ENCODE peak calls at places on chromosome 22, in six cellular contexts. K is spleen, L is GM12892, M is breast epithelium, C is HCT116, E is sigmoid colon. J is an unnamed sample.

GRCh38 chr22:28435271-28435825 is 244.3 kb downstream of the TTC28 start:
- DNase-seq in C (no peak), E (no peak), K (no peak), L (no peak), M (peak; percentile 85), J (no peak)

GRCh38 chr22:49760630-49761571 is 66.8 kb downstream of the BRD1 start:
- DNase-seq in C (no peak), K (peak; percentile 47), M (no peak), E (no peak), L (peak; percentile 28), J (peak; percentile 5)

GRCh38 chr22:44411226-44412135 is 86.6 kb downstream of the RTL6 start:
- DNase-seq in L (no peak), K (peak; percentile 61), E (peak; percentile 43), M (no peak), C (no peak), J (no peak)

GRCh38 chr22:38104084-38104483 is 6.4 kb downstream of the BAIAP2L2 start:
- DNase-seq in L (no peak), E (no peak), M (no peak), K (no peak), C (peak; percentile 8), J (no peak)

GRCh38 chr22:45626198-45626651 is 45.4 kb upstream of the ATXN10 start:
- DNase-seq in C (peak; percentile 87), K (peak; percentile 39), E (no peak), L (no peak), M (peak; percentile 78), J (no peak)

GRCh38 chr22:44931077-44931540 is 78.7 kb downstream of the PHF21B start:
- DNase-seq in L (no peak), K (no peak), C (no peak), E (no peak), M (no peak), J (no peak)

GRCh38 chr22:48431014-48431413 is 1396.7 kb downstream of the BRD1 start:
- DNase-seq in C (no peak), K (peak; percentile 16), E (no peak), M (no peak), L (no peak), J (no peak)

GRCh38 chr22:11627798-11628650 is 3900.0 kb upstream of the OR11H1 start:
- DNase-seq in M (no peak), L (peak; percentile 28), C (no peak), E (no peak), K (peak; percentile 77), J (no peak)

GRCh38 chr22:44870021-44870420 is 117.6 kb downstream of the ARHGAP8 start:
- DNase-seq in L (no peak), K (no peak), M (no peak), E (no peak), C (peak; percentile 19), J (no peak)

GRCh38 chr22:35561796-35562526 is 21.3 kb downstream of the RASD2 start:
- DNase-seq in L (no peak), E (no peak), C (peak; percentile 70), M (no peak), K (no peak), J (no peak)

GRCh38 chr22:22710719-22711531 is 66.5 kb downstream of the GGTLC2 start:
- DNase-seq in L (no peak), E (no peak), M (peak; percentile 27), K (peak; percentile 92), C (no peak), J (no peak)

GRCh38 chr22:46053563-46054090 is 76.7 kb upstream of the WNT7B start:
- DNase-seq in E (peak; percentile 93), C (no peak), K (peak; percentile 94), M (peak; percentile 73), L (peak; percentile 62), J (peak; percentile 57)

GRCh38 chr22:35703861-35704584 is 13.6 kb upstream of the APOL5 start:
- DNase-seq in E (no peak), K (no peak), C (no peak), M (no peak), L (no peak), J (no peak)

GRCh38 chr22:49317369-49317768 is 510.3 kb downstream of the BRD1 start:
- DNase-seq in K (no peak), C (no peak), E (no peak), M (no peak), L (no peak), J (no peak)

GRCh38 chr22:37609240-37610152 is 862 bp downstream of the GGA1 start:
- DNase-seq in K (no peak), E (no peak), M (no peak), C (no peak), L (no peak), J (no peak)

GRCh38 chr22:49525776-49526535 is 301.7 kb downstream of the BRD1 start:
- DNase-seq in C (no peak), L (no peak), K (peak; percentile 78), E (peak; percentile 63), M (no peak), J (no peak)

GRCh38 chr22:43409800-43410199 is 2.0 kb upstream of the MPPED1 start:
- DNase-seq in E (no peak), K (no peak), L (no peak), C (no peak), M (no peak), J (no peak)

GRCh38 chr22:48585916-48586798 is 1241.5 kb downstream of the BRD1 start:
- DNase-seq in L (no peak), M (no peak), K (no peak), E (no peak), C (no peak), J (no peak)

GRCh38 chr22:47012589-47013365 is 250.3 kb downstream of the TBC1D22A start:
- DNase-seq in C (no peak), L (no peak), M (peak; percentile 62), E (peak; percentile 43), K (no peak), J (no peak)

GRCh38 chr22:47192106-47192650 is 429.7 kb downstream of the TBC1D22A start:
- DNase-seq in K (peak; percentile 69), M (no peak), E (peak; percentile 52), C (no peak), L (peak; percentile 7), J (no peak)

GRCh38 chr22:27663031-27663367 is 138.6 kb downstream of the MN1 start:
- DNase-seq in L (no peak), K (no peak), E (no peak), M (no peak), C (no peak), J (no peak)

GRCh38 chr22:23168381-23169031 is 11.8 kb upstream of the BCR start:
- DNase-seq in M (no peak), K (no peak), E (no peak), L (no peak), C (no peak), J (no peak)

GRCh38 chr22:35480627-35481565 is 59.7 kb upstream of the RASD2 start:
- DNase-seq in C (no peak), L (no peak), M (peak; percentile 29), E (peak; percentile 90), K (peak; percentile 32), J (no peak)

GRCh38 chr22:44738347-44738715 is 14.0 kb upstream of the ARHGAP8 start:
- DNase-seq in E (no peak), L (no peak), K (no peak), M (no peak), C (no peak), J (no peak)

GRCh38 chr22:47793304-47794101 is 1031.1 kb downstream of the TBC1D22A start:
- DNase-seq in E (no peak), K (peak; percentile 53), C (no peak), M (no peak), L (no peak), J (no peak)

GRCh38 chr22:24169439-24170058 is 11.7 kb upstream of the SUSD2 start:
- DNase-seq in L (no peak), E (no peak), K (no peak), C (no peak), M (no peak), J (no peak)
- TF ChIP-seq POLR2A in L (no peak), E (no peak), K (no peak), C (no peak), M (no peak), J (no peak)

DNA sequence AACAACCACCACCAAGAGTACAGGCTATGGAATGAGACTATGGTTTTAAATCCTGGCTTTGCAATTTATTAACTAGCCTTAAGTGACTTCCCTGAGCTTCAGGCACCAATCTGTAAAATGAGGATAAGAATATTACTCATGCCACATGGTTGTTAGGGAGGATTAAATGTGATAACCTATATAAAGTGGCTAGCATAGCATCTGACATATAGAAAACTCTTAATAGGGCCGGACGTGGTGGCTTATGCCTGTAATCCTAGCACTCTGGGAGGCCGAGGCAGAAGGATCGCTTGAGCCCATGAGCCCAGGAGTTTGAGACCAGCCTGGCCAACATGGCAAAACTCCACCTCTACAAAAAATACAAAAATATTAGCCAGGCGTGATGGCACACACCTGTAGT is 16.3 kb downstream of the LIMK2 start:
- DNase-seq in M (no peak), L (no peak), K (no peak), C (no peak), E (no peak), J (no peak)
- TF ChIP-seq POLR2AphosphoS5 in M (no peak), L (no peak), K (no peak), C (no peak), E (no peak), J (no peak)

DNA sequence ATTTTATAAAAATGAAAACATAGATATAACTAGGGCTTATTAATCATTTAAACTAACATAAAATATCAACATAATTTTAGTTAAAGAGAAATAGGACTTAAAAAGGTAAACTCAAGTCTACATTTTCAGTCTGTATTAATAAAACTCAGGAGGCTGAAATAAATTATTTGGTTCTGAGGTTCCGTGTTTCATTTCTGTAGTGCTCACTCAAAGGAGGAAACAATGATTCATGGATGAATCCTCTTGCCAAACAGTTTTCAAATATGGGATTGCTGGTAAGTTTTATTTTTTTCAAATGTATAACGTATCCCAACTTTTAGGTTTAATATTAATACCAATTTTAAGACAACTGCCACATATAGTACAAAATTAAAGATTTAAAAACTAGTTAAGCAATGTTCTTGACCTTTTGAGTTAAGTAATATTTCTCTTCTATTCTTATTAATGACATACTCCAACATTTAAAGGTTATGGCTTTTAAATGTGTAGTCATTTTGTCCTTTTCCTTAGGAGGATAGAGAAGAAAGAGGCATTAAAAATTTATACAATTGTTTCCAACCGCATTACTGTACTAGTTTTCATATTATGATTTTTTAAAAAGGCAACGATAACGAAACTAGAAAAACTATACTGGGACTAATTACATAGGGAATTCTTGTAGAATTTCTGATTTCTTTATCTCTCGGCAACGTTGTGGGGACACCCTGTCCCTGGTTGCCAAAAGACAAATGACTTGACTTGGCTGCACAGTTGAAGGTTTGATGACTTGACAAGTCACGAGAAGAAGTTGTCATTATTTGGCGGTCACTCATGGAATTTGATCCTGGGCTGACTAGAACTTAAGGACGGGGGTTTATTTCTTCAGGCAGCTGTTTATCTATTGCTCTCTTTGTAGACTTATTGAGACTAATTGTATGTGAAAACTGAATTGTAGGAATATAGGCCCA is 69.2 kb upstream of the ADSL start:
- DNase-seq in M (no peak), L (no peak), K (no peak), E (no peak), C (no peak), J (no peak)
- TF ChIP-seq POLR2A in M (no peak), L (no peak), K (no peak), E (no peak), C (no peak), J (no peak)

DNA sequence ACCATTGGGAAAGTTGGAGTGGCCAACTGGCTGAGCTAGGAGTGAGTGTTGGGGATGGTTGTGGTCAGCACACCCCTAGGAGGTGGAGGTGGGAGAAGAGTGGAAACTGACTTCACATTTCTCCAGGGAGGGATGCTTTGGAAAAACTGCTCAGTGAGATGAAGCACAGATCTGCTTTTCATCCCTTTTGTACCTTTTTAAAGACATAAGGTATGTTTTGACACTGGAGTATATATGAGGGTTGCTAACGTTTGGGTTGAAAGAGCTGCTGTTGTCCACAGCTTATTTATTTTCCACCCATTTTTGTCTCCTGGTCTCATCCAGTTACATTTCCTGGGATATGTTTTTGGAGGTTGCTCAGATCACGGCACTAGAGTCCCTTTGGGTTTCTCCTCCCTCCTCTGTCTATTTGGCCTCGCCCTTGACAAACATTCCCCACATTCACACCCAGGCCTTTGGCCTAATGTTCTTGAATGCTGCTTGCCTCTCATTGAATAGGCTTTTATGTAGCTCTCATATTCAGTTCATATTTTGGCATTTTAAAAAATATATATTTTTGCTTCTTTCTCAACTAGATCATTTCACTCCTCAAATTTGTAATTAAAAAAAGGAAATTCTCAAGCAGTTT is 8.3 kb downstream of the SREBF2 start:
- DNase-seq in K (no peak), C (no peak), E (no peak), L (no peak), M (no peak), J (no peak)
- TF ChIP-seq POLR2AphosphoS5 in K (no peak), C (no peak), E (no peak), L (no peak), M (no peak), J (no peak)

J was measured in GM12891.